ENCODE peak calls at places on chromosomes 6 and 20, in five cellular contexts. C is HS-27A, D is AG10803, E is T-cell, Q is AG04449. G is an unnamed sample.

GRCh38 chr6:101832371-101832770 is 438.9 kb downstream of the GRIK2 start:
- DNase-seq in C (no peak), E (no peak), Q (no peak), D (no peak), G (no peak)

GRCh38 chr6:12014027-12014872 is 2.1 kb downstream of the HIVEP1 start:
- DNase-seq in C (peak), D (peak), Q (no peak), E (no peak), G (no peak)

GRCh38 chr20:5654557-5654956 is 95.6 kb upstream of the SHLD1 start:
- DNase-seq in Q (no peak), D (peak), E (no peak), C (no peak), G (no peak)

GRCh38 chr20:32485770-32486248 is 99.3 kb downstream of the NOL4L start:
- DNase-seq in Q (no peak), E (no peak), D (no peak), C (no peak), G (no peak)

GRCh38 chr6:17015144-17015543 is 86.7 kb upstream of the STMND1 start:
- DNase-seq in Q (no peak), C (peak), D (peak), E (no peak), G (no peak)

GRCh38 chr20:62066339-62066982 is 780 bp upstream of the TAF4 start:
- DNase-seq in C (peak), E (peak), D (peak), Q (no peak), G (no peak)

GRCh38 chr6:148565931-148566663 is 180.7 kb upstream of the UST start:
- DNase-seq in C (peak), Q (peak), E (no peak), D (peak), G (no peak)

GRCh38 chr20:5731753-5732366 is 18.3 kb upstream of the SHLD1 start:
- DNase-seq in E (no peak), Q (no peak), C (no peak), D (no peak), G (no peak)

GRCh38 chr6:15793288-15793687 is 130.5 kb upstream of the DTNBP1 start:
- DNase-seq in Q (peak), E (no peak), C (peak), D (peak), G (no peak)

GRCh38 chr20:4047614-4048013 is 32.3 kb upstream of the RNF24 start:
- DNase-seq in D (no peak), E (no peak), Q (no peak), C (no peak), G (no peak)

GRCh38 chr20:55375920-55376319 is 629.4 kb downstream of the CBLN4 start:
- DNase-seq in C (no peak), Q (no peak), D (no peak), E (no peak), G (no peak)

GRCh38 chr6:100719883-100720682 is 161.0 kb downstream of the ASCC3 start:
- DNase-seq in Q (no peak), C (no peak), E (no peak), D (peak), G (no peak)

GRCh38 chr6:35202066-35202546 is 11.7 kb upstream of the SCUBE3 start:
- DNase-seq in Q (no peak), C (no peak), E (no peak), D (no peak), G (no peak)

GRCh38 chr6:47865206-47865605 is 83.4 kb downstream of the OPN5 start:
- DNase-seq in D (no peak), C (no peak), E (no peak), Q (no peak), G (no peak)

GRCh38 chr6:46652232-46652602 is 401 bp downstream of the CYP39A1 start:
- DNase-seq in E (no peak), D (no peak), Q (no peak), C (no peak), G (no peak)

GRCh38 chr20:59807909-59808728 is 125.3 kb downstream of the SYCP2 start:
- DNase-seq in E (no peak), C (no peak), D (no peak), Q (no peak), G (no peak)

GRCh38 chr6:149286905-149287304 is 30.6 kb upstream of the TAB2 start:
- DNase-seq in E (no peak), D (no peak), C (no peak), Q (no peak), G (no peak)

GRCh38 chr20:48176139-48176538 is 390.9 kb upstream of the SULF2 start:
- DNase-seq in Q (no peak), C (no peak), D (no peak), E (no peak), G (no peak)

GRCh38 chr6:52517502-52518278 is 59.2 kb downstream of the TRAM2 start:
- DNase-seq in D (peak), Q (no peak), C (peak), E (no peak), G (no peak)

GRCh38 chr20:21395666-21396044 is 1.7 kb downstream of the NKX2-4 start:
- DNase-seq in Q (no peak), D (no peak), C (no peak), E (peak), G (peak)

GRCh38 chr6:31586596-31586995 is 519 bp downstream of the LST1 start:
- DNase-seq in Q (no peak), D (no peak), C (no peak), E (no peak), G (no peak)

GRCh38 chr6:100300221-100300736 is 164.4 kb downstream of the SIM1 start:
- DNase-seq in D (peak), C (peak), Q (peak), E (no peak), G (no peak)

GRCh38 chr6:18155864-18156396 is 708 bp downstream of the KDM1B start:
- DNase-seq in Q (no peak), E (peak), D (peak), C (no peak), G (no peak)

GRCh38 chr20:44911264-44911921 is 1.5 kb downstream of the PABPC1L start:
- DNase-seq in E (peak), D (peak), Q (no peak), C (no peak), G (peak)

GRCh38 chr6:127710668-127711067 is 133.7 kb downstream of the C6orf58 start:
- DNase-seq in E (no peak), C (no peak), Q (no peak), D (no peak), G (no peak)

GRCh38 chr6:166381733-166382499 is 824 bp downstream of the MPC1 start:
- DNase-seq in Q (no peak), E (peak), D (peak), C (no peak), G (peak)

GRCh38 chr6:33974030-33974429 is 170.2 kb upstream of the MLN start:
- DNase-seq in E (no peak), D (no peak), Q (no peak), C (no peak), G (no peak)

GRCh38 chr20:53678990-53679596 is 85.5 kb upstream of the ZNF217 start:
- DNase-seq in D (peak), Q (no peak), E (no peak), C (no peak), G (no peak)

GRCh38 chr20:37803476-37804307 is 99.2 kb upstream of the VSTM2L start:
- DNase-seq in E (no peak), Q (no peak), D (no peak), C (no peak), G (no peak)

GRCh38 chr20:8787090-8787489 is 281.8 kb upstream of the PLCB4 start:
- DNase-seq in D (no peak), Q (no peak), C (no peak), E (no peak), G (no peak)

GRCh38 chr6:13046084-13046483 is 282.3 kb downstream of the TBC1D7 start:
- DNase-seq in Q (no peak), D (no peak), E (no peak), C (no peak), G (no peak)

GRCh38 chr6:150410906-150411305 is 42.1 kb downstream of the IYD start:
- DNase-seq in C (no peak), D (no peak), E (no peak), Q (no peak), G (no peak)

G was measured in naive thymus-derived CD4-positive, alpha-beta T cell.